ENCODE peak calls at places on chromosomes 16 and 17, in eight cellular contexts. B is fibroblast of the aortic adventitia; C is cardiac septum; M is Right ventricle myocardium superior; L is EL; X is dermis microvascular lymphatic vessel endothelial cell; Y is effector memory CD4-positive, alpha-beta T cell; O is GM12865. U is an unnamed sample.
A peak's percentile ranks its signal among the peaks of the same experiment; 100 is the strongest.

GRCh38 chr16:64993464-64993863 is 128.4 kb downstream of the CDH11 start:
- DNase-seq in B (no peak), C (no peak), M (no peak), Y (no peak), X (no peak), L (no peak), O (no peak), U (no peak)

GRCh38 chr17:56478836-56479447 is 114.6 kb upstream of the NOG start:
- DNase-seq in L (peak; percentile 35), M (no peak), O (peak; percentile 55), Y (no peak), C (no peak), B (peak; percentile 28), X (peak; percentile 40), U (no peak)

GRCh38 chr17:80270836-80271235 is 10.2 kb downstream of the RNF213 start:
- DNase-seq in M (no peak), B (peak; percentile 22), L (peak; percentile 41), Y (no peak), C (no peak), X (peak; percentile 45), O (peak; percentile 46), U (no peak)

GRCh38 chr17:21510686-21511367 is 134.7 kb downstream of the KCNJ12 start:
- DNase-seq in C (no peak), B (no peak), O (no peak), Y (no peak), X (peak; percentile 16), M (no peak), L (no peak), U (no peak)

GRCh38 chr17:81471804-81472456 is 40.7 kb downstream of the ACTG1 start:
- DNase-seq in L (peak; percentile 87), B (peak; percentile 80), M (no peak), O (peak; percentile 17), Y (no peak), X (no peak), C (peak; percentile 79), U (peak; percentile 77)

GRCh38 chr17:79651751-79652150 is 40.9 kb upstream of the RBFOX3 start:
- DNase-seq in C (no peak), M (no peak), X (no peak), O (no peak), L (no peak), B (no peak), Y (no peak), U (no peak)

GRCh38 chr17:74330446-74330845 is 4.4 kb downstream of the KIF19 start:
- DNase-seq in X (no peak), Y (no peak), O (no peak), B (no peak), C (no peak), M (no peak), L (no peak), U (no peak)

GRCh38 chr16:68332411-68333121 is 21.7 kb downstream of the PRMT7 start:
- DNase-seq in M (no peak), Y (no peak), L (peak; percentile 36), X (peak; percentile 97), B (peak; percentile 31), O (no peak), C (no peak), U (no peak)

GRCh38 chr16:84648595-84649510 is 542 bp downstream of the KLHL36 start:
- DNase-seq in L (no peak), B (no peak), M (peak; percentile 75), X (peak; percentile 34), Y (peak; percentile 10), O (peak; percentile 54), C (peak; percentile 83), U (peak; percentile 77)

GRCh38 chr16:14007460-14007859 is 63.7 kb upstream of the MRTFB start:
- DNase-seq in Y (no peak), L (peak; percentile 72), M (no peak), B (peak; percentile 60), O (peak; percentile 54), C (no peak), X (peak; percentile 76), U (no peak)

GRCh38 chr16:51919736-51920135 is 627.2 kb downstream of the TOX3 start:
- DNase-seq in X (peak; percentile 45), Y (no peak), M (no peak), B (peak; percentile 31), O (no peak), L (no peak), C (no peak), U (no peak)

GRCh38 chr16:84925092-84925772 is 86.1 kb downstream of the ZDHHC7 start:
- DNase-seq in B (peak; percentile 34), M (peak; percentile 76), O (peak; percentile 57), C (peak; percentile 84), X (peak; percentile 43), Y (peak; percentile 41), L (peak; percentile 45), U (peak; percentile 87)

GRCh38 chr17:78144146-78144719 is 2.0 kb upstream of the C17orf99 start:
- DNase-seq in O (peak; percentile 73), Y (no peak), M (peak; percentile 94), C (peak; percentile 87), B (peak; percentile 90), X (peak; percentile 77), L (peak; percentile 87), U (peak; percentile 95)

GRCh38 chr16:68267612-68268405 is 3.5 kb downstream of the SLC7A6 start:
- DNase-seq in X (no peak), O (no peak), Y (no peak), C (no peak), B (no peak), L (no peak), M (peak; percentile 14), U (no peak)

GRCh38 chr17:35298639-35299038 is 55.8 kb downstream of the SLFN5 start:
- DNase-seq in Y (no peak), O (no peak), L (no peak), M (no peak), C (no peak), B (no peak), X (no peak), U (no peak)

GRCh38 chr17:3893720-3894116 is 865 bp upstream of the CAMKK1 start:
- DNase-seq in X (no peak), Y (no peak), L (no peak), C (no peak), O (no peak), B (no peak), M (no peak), U (no peak)

GRCh38 chr16:71927383-71927782 is 32.1 kb downstream of the IST1 start:
- DNase-seq in Y (no peak), X (peak; percentile 89), L (peak; percentile 97), M (no peak), B (peak; percentile 93), O (no peak), C (no peak), U (no peak)

GRCh38 chr17:78401246-78401645 is 22.8 kb downstream of the PGS1 start:
- DNase-seq in M (no peak), B (no peak), X (no peak), Y (no peak), O (no peak), L (peak; percentile 80), C (no peak), U (no peak)

GRCh38 chr16:68645494-68646388 is 631 bp downstream of the CDH3 start:
- DNase-seq in B (no peak), X (no peak), M (no peak), Y (no peak), C (no peak), O (no peak), L (no peak), U (no peak)

GRCh38 chr16:26772503-26772902 is 294.2 kb upstream of the C16orf82 start:
- DNase-seq in L (no peak), M (no peak), O (peak; percentile 15), Y (no peak), X (no peak), C (no peak), B (no peak), U (no peak)

GRCh38 chr16:31016018-31016417 is 5.6 kb upstream of the STX1B start:
- DNase-seq in B (no peak), O (no peak), X (no peak), L (no peak), M (no peak), C (no peak), Y (no peak), U (no peak)

GRCh38 chr17:82837586-82838320 is 2.1 kb downstream of the ZNF750 start:
- DNase-seq in X (no peak), C (no peak), B (no peak), L (no peak), Y (no peak), O (no peak), M (no peak), U (no peak)

GRCh38 chr16:3017806-3018506 is at the start of gene CLDN6:
- DNase-seq in O (no peak), L (no peak), M (no peak), X (peak; percentile 31), B (no peak), C (no peak), Y (no peak), U (no peak)

GRCh38 chr16:81324808-81325207 is 10.0 kb downstream of the GAN start:
- DNase-seq in M (no peak), C (no peak), O (no peak), B (no peak), Y (no peak), L (peak; percentile 47), X (no peak), U (no peak)

GRCh38 chr17:74444406-74444805 is 12.5 kb downstream of the GPRC5C start:
- DNase-seq in B (no peak), X (no peak), O (no peak), L (no peak), Y (no peak), M (peak; percentile 83), C (peak; percentile 75), U (peak; percentile 82)

GRCh38 chr16:1708768-1709180 is 2.8 kb downstream of the MAPK8IP3 start:
- DNase-seq in B (peak; percentile 63), Y (no peak), O (no peak), L (no peak), X (no peak), M (peak; percentile 77), C (no peak), U (peak; percentile 77)

GRCh38 chr17:60073621-60074020 is 5.1 kb downstream of the HEATR6 start:
- DNase-seq in L (no peak), X (peak; percentile 52), Y (no peak), O (no peak), M (no peak), B (no peak), C (no peak), U (no peak)

GRCh38 chr16:29743827-29744531 is 1.8 kb downstream of the C16orf54 start:
- DNase-seq in O (no peak), X (no peak), B (no peak), L (no peak), Y (no peak), M (no peak), C (no peak), U (no peak)

GRCh38 chr17:75069783-75070182 is 18.0 kb upstream of the SLC16A5 start:
- DNase-seq in L (no peak), O (no peak), Y (no peak), X (peak; percentile 51), C (no peak), M (no peak), B (peak; percentile 40), U (no peak)

GRCh38 chr17:1273492-1274242 is 3.4 kb downstream of the BHLHA9 start:
- DNase-seq in O (no peak), C (no peak), L (no peak), Y (no peak), M (no peak), X (no peak), B (no peak), U (no peak)

GRCh38 chr16:278863-279366 is 1.5 kb upstream of the ARHGDIG start:
- DNase-seq in C (no peak), B (peak; percentile 13), Y (no peak), X (peak; percentile 39), L (peak; percentile 21), M (no peak), O (peak; percentile 61), U (no peak)

GRCh38 chr17:35898283-35899070 is 18.3 kb upstream of the CCL5 start:
- DNase-seq in L (no peak), M (no peak), X (peak; percentile 31), Y (no peak), O (no peak), B (no peak), C (peak; percentile 14), U (no peak)

GRCh38 chr16:21656795-21657768 is 4.7 kb upstream of the IGSF6 start:
- DNase-seq in X (peak; percentile 67), O (peak; percentile 66), C (no peak), B (peak; percentile 77), M (no peak), Y (no peak), L (peak; percentile 58), U (no peak)

GRCh38 chr16:65336169-65336568 is 214.3 kb upstream of the CDH11 start:
- DNase-seq in C (no peak), M (no peak), O (no peak), X (no peak), B (peak; percentile 63), Y (no peak), L (peak; percentile 93), U (no peak)

U was measured in right cardiac atrium.